ENCODE peak calls at places on chromosomes 7 and 10, in ten cellular contexts. W is gastrocnemius medialis, C is body of pancreas, O is K562, Z is GM23248, P is cardiac muscle cell, M is Peyer's patch, A is breast epithelium, G is mammary epithelial cell, Q is colonic mucosa. N is an unnamed sample.

GRCh38 chr7:2950578-2950977 is 93.1 kb downstream of the CARD11 start:
- DNase-seq in M (no peak), G (no peak), Q (no peak), Z (no peak), P (no peak), O (no peak), A (no peak), C (no peak), W (no peak), N (no peak)

GRCh38 chr10:26550774-26551526 is 112.8 kb downstream of the APBB1IP start:
- DNase-seq in C (no peak), A (no peak), G (peak; percentile 5), Q (no peak), O (peak; percentile 36), P (no peak), W (no peak), Z (no peak), M (no peak), N (no peak)

GRCh38 chr10:124586142-124586541 is 124.5 kb downstream of the LHPP start:
- DNase-seq in W (no peak), A (no peak), C (no peak), Q (no peak), Z (no peak), G (no peak), P (no peak), M (peak; percentile 38), O (no peak), N (no peak)

GRCh38 chr7:117683736-117684135 is 189.5 kb downstream of the CTTNBP2 start:
- DNase-seq in A (no peak), P (no peak), Z (peak; percentile 17), C (no peak), Q (no peak), G (no peak), M (no peak), W (no peak), O (no peak), N (no peak)

GRCh38 chr7:93574269-93574645 is 267 bp downstream of the CALCR start:
- DNase-seq in A (no peak), W (no peak), P (peak; percentile 29), O (no peak), Q (no peak), Z (no peak), M (no peak), C (no peak), G (no peak), N (no peak)

GRCh38 chr7:100577507-100577906 is 3.8 kb upstream of the SAP25 start:
- DNase-seq in C (no peak), G (no peak), O (no peak), A (no peak), P (no peak), W (no peak), M (no peak), Q (no peak), Z (no peak), N (no peak)

GRCh38 chr7:35487841-35488240 is 207.1 kb downstream of the HERPUD2 start:
- DNase-seq in W (no peak), C (no peak), M (no peak), O (no peak), A (no peak), G (no peak), P (no peak), Z (no peak), Q (no peak), N (no peak)

GRCh38 chr7:55365103-55365679 is at the start of gene LANCL2:
- DNase-seq in Z (peak; percentile 60), Q (peak; percentile 49), O (peak; percentile 55), A (no peak), G (no peak), W (peak; percentile 26), P (peak; percentile 71), M (no peak), C (peak; percentile 65), N (no peak)

GRCh38 chr10:70753841-70754621 is 31.1 kb downstream of the TBATA start:
- DNase-seq in A (no peak), M (peak; percentile 42), W (no peak), G (no peak), O (no peak), C (no peak), Z (peak; percentile 18), P (peak; percentile 19), Q (no peak), N (no peak)

GRCh38 chr10:110892602-110893001 is 20.9 kb downstream of the PDCD4 start:
- DNase-seq in G (no peak), O (no peak), A (no peak), M (no peak), Z (no peak), P (no peak), W (no peak), Q (no peak), C (no peak), N (no peak)
- H3K36me3 ChIP-seq in G (peaks cover 25% of the 10 kb centered on the region), O (peaks cover 27% of the 10 kb centered on the region), A (peaks cover 27% of the 10 kb centered on the region), M (no peaks in the 10 kb centered on the region), Z (peaks cover 45% of the 10 kb centered on the region), P (peaks cover 45% of the 10 kb centered on the region), W (peaks cover 24% of the 10 kb centered on the region), Q (peaks cover 10% of the 10 kb centered on the region), C (peaks cover 19% of the 10 kb centered on the region), N (no peaks in the 10 kb centered on the region)

GRCh38 chr10:119962837-119963236 is 70.3 kb downstream of the SEC23IP start:
- DNase-seq in G (no peak), C (no peak), Z (no peak), Q (no peak), M (no peak), W (no peak), A (no peak), O (no peak), P (no peak), N (no peak)

GRCh38 chr10:119957451-119957850 is 64.9 kb downstream of the SEC23IP start:
- DNase-seq in C (no peak), W (no peak), Z (no peak), M (no peak), O (no peak), P (no peak), Q (no peak), A (no peak), G (no peak), N (no peak)
- H3K4me1 ChIP-seq in C (no peaks in the 10 kb centered on the region), W (no peaks in the 10 kb centered on the region), Z (no peaks in the 10 kb centered on the region), M (no peaks in the 10 kb centered on the region), O (no peaks in the 10 kb centered on the region), P (no peaks in the 10 kb centered on the region), Q (no peaks in the 10 kb centered on the region), A (no peaks in the 10 kb centered on the region), G (no peaks in the 10 kb centered on the region), N (no peaks in the 10 kb centered on the region)

GRCh38 chr7:69002416-69002815 is 595.9 kb upstream of the AUTS2 start:
- DNase-seq in A (no peak), G (no peak), Z (peak; percentile 51), O (no peak), W (no peak), M (no peak), P (no peak), C (no peak), Q (no peak), N (no peak)
- H3K36me3 ChIP-seq in A (no peaks in the 10 kb centered on the region), G (no peaks in the 10 kb centered on the region), Z (no peaks in the 10 kb centered on the region), O (no peaks in the 10 kb centered on the region), W (no peaks in the 10 kb centered on the region), M (no peaks in the 10 kb centered on the region), P (no peaks in the 10 kb centered on the region), C (no peaks in the 10 kb centered on the region), Q (no peaks in the 10 kb centered on the region), N (no peaks in the 10 kb centered on the region)

GRCh38 chr7:105678811-105679495 is 97.7 kb upstream of the EFCAB10 start:
- DNase-seq in G (peak; percentile 57), Q (peak; percentile 88), P (no peak), M (peak; percentile 73), O (peak; percentile 46), A (peak; percentile 62), Z (peak; percentile 87), W (peak; percentile 81), C (peak; percentile 85), N (no peak)
- H3K4me1 ChIP-seq in G (peaks cover 3% of the 10 kb centered on the region), Q (peaks cover 24% of the 10 kb centered on the region), P (peaks cover 18% of the 10 kb centered on the region), M (peaks cover 29% of the 10 kb centered on the region), O (peaks cover 14% of the 10 kb centered on the region), A (peaks cover 6% of the 10 kb centered on the region), Z (peaks cover 20% of the 10 kb centered on the region), W (peaks cover 43% of the 10 kb centered on the region), C (peaks cover 52% of the 10 kb centered on the region), N (peaks cover 4% of the 10 kb centered on the region)

GRCh38 chr10:133217800-133218589 is 12.0 kb upstream of the UTF1 start:
- DNase-seq in W (no peak), O (no peak), A (no peak), Q (no peak), G (no peak), Z (no peak), C (no peak), M (no peak), P (no peak), N (no peak)

GRCh38 chr10:133218891-133219290 is 11.1 kb upstream of the UTF1 start:
- DNase-seq in C (no peak), M (no peak), P (no peak), W (no peak), A (no peak), O (no peak), Q (no peak), G (no peak), Z (no peak), N (no peak)

GRCh38 chr10:133221331-133221730 is 8.7 kb upstream of the UTF1 start:
- DNase-seq in Q (no peak), O (no peak), W (no peak), Z (no peak), A (no peak), P (no peak), G (no peak), C (no peak), M (no peak), N (no peak)

GRCh38 chr10:133216776-133217175 is 13.2 kb upstream of the UTF1 start:
- DNase-seq in P (no peak), W (no peak), O (no peak), M (no peak), Z (no peak), G (no peak), C (no peak), A (no peak), Q (no peak), N (no peak)

DNA sequence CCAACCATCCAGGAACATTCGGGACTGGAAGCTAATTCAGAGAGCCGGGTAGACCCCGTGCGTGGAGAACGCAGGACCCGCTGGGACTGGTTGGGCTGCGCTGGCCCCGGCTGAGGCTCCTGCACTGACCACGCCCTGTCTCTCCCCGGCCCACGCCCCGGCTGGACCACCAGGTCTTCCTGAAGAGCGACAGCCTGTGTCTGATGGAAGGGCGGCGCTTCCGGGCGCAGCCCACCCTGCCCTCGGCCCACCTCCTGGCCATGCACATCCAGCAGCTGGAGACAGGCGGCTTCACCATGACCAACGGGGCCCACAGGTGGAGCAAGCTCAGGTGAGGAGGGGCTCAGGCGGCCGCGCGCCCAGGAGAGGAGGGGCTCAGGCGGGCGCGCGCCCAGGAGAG is 10.2 kb upstream of the UTF1 start:
- DNase-seq in G (no peak), A (no peak), O (no peak), Q (no peak), C (no peak), Z (no peak), M (no peak), P (no peak), W (no peak), N (no peak)
- H3K36me3 ChIP-seq in G (no peaks in the 10 kb centered on the region), A (no peaks in the 10 kb centered on the region), O (no peaks in the 10 kb centered on the region), Q (no peaks in the 10 kb centered on the region), C (no peaks in the 10 kb centered on the region), Z (no peaks in the 10 kb centered on the region), M (no peaks in the 10 kb centered on the region), P (no peaks in the 10 kb centered on the region), W (no peaks in the 10 kb centered on the region), N (no peaks in the 10 kb centered on the region)